ENCODE peak calls at places on chromosomes 16 and 17, in four cellular contexts. L, E, O and I are unnamed samples.

GRCh38 chr17:34613064-34614019 is 34.0 kb downstream of the TMEM132E start:
- DNase-seq in E (no peak), L (no peak), O (peak; percentile 52), I (peak; percentile 79)

GRCh38 chr16:88754109-88754911 is 30.7 kb downstream of the PIEZO1 start:
- DNase-seq in E (no peak), L (no peak), O (no peak), I (no peak)

GRCh38 chr17:55577687-55578086 is 66.4 kb upstream of the SMIM36 start:
- DNase-seq in E (peak; percentile 41), O (no peak), L (peak; percentile 68), I (peak; percentile 70)

GRCh38 chr17:32609085-32609484 is 122.3 kb downstream of the CDK5R1 start:
- DNase-seq in L (peak; percentile 75), E (peak; percentile 74), O (no peak), I (peak; percentile 72)

GRCh38 chr17:35345926-35346771 is 27.3 kb downstream of the SLFN11 start:
- DNase-seq in E (no peak), O (no peak), L (peak; percentile 90), I (peak; percentile 85)

GRCh38 chr17:77735051-77735340 is 223.5 kb upstream of the TNRC6C start:
- DNase-seq in L (no peak), E (no peak), O (no peak), I (no peak)

GRCh38 chr16:5025171-5025632 is 8.5 kb downstream of the NAGPA start:
- DNase-seq in L (peak; percentile 76), O (peak; percentile 77), E (peak; percentile 41), I (no peak)

GRCh38 chr17:223723-224471 is 42.4 kb upstream of the DOC2B start:
- DNase-seq in L (peak; percentile 35), O (no peak), E (no peak), I (peak; percentile 48)

GRCh38 chr16:51994597-51994996 is 552.3 kb downstream of the TOX3 start:
- DNase-seq in L (peak; percentile 44), O (peak; percentile 82), E (no peak), I (peak; percentile 89)

GRCh38 chr16:22775220-22775912 is 38.6 kb upstream of the HS3ST2 start:
- DNase-seq in L (no peak), E (no peak), O (no peak), I (no peak)

GRCh38 chr17:32265192-32265895 is at the start of gene RHBDL3:
- DNase-seq in L (peak; percentile 84), E (no peak), O (peak; percentile 38), I (peak; percentile 68)

GRCh38 chr17:79800325-79801155 is 3.7 kb upstream of the CBX8 start:
- DNase-seq in O (peak; percentile 44), L (peak; percentile 51), E (peak; percentile 73), I (peak; percentile 79)

GRCh38 chr16:1058216-1058615 is 14.3 kb upstream of the SSTR5 start:
- DNase-seq in L (no peak), O (no peak), E (no peak), I (no peak)

GRCh38 chr17:54967621-54968258 is 714 bp downstream of the COX11 start:
- DNase-seq in O (peak; percentile 34), L (no peak), E (peak; percentile 28), I (no peak)

GRCh38 chr17:6427284-6427781 is 7.6 kb downstream of the AIPL1 start:
- DNase-seq in E (peak; percentile 74), L (no peak), O (no peak), I (no peak)

GRCh38 chr16:52068447-52069074 is 478.4 kb downstream of the TOX3 start:
- DNase-seq in O (peak; percentile 61), E (peak; percentile 12), L (no peak), I (no peak)

GRCh38 chr17:80008383-80008840 is 27.3 kb downstream of the TBC1D16 start:
- DNase-seq in E (peak; percentile 67), L (peak; percentile 92), O (peak; percentile 92), I (peak; percentile 92)

GRCh38 chr16:46673320-46674013 is 15.5 kb downstream of the VPS35 start:
- DNase-seq in E (peak; percentile 77), L (peak; percentile 52), O (peak; percentile 59), I (no peak)

GRCh38 chr17:596763-597644 is 117.6 kb downstream of the VPS53 start:
- DNase-seq in E (peak; percentile 5), L (no peak), O (no peak), I (no peak)

GRCh38 chr17:48795444-48796162 is 21.4 kb downstream of the TTLL6 start:
- DNase-seq in E (no peak), L (no peak), O (no peak), I (no peak)

GRCh38 chr16:12362482-12363458 is 386.2 kb downstream of the SNX29 start:
- DNase-seq in O (no peak), L (peak; percentile 83), E (no peak), I (no peak)

GRCh38 chr16:56939801-56940200 is 7.9 kb downstream of the HERPUD1 start:
- DNase-seq in E (no peak), L (no peak), O (peak; percentile 28), I (no peak)

GRCh38 chr16:89721644-89722391 is 481 bp downstream of the ZNF276 start:
- DNase-seq in L (peak; percentile 89), E (peak; percentile 82), O (no peak), I (peak; percentile 90)

GRCh38 chr16:49344401-49344800 is 29.2 kb upstream of the C16orf78 start:
- DNase-seq in E (no peak), O (no peak), L (no peak), I (no peak)

GRCh38 chr17:61997649-61998048 is 67.4 kb downstream of the MED13 start:
- DNase-seq in O (no peak), E (no peak), L (no peak), I (no peak)

GRCh38 chr17:53516643-53517042 is 306.1 kb upstream of the KIF2B start:
- DNase-seq in L (no peak), O (no peak), E (no peak), I (no peak)

GRCh38 chr16:88985521-88985920 is 8.5 kb upstream of the CBFA2T3 start:
- DNase-seq in L (peak; percentile 37), E (no peak), O (no peak), I (no peak)

GRCh38 chr17:69344939-69345338 is 18.0 kb upstream of the ABCA5 start:
- DNase-seq in E (no peak), L (no peak), O (no peak), I (no peak)

GRCh38 chr17:43356999-43357398 is 41.8 kb upstream of the ARL4D start:
- DNase-seq in L (no peak), O (no peak), E (no peak), I (no peak)

GRCh38 chr16:28291651-28292626 is at the start of gene SBK1:
- DNase-seq in O (peak; percentile 81), E (peak; percentile 83), L (peak; percentile 86), I (peak; percentile 89)

GRCh38 chr17:68296217-68297140 is 5.2 kb downstream of the ARSG start:
- DNase-seq in E (no peak), O (no peak), L (no peak), I (no peak)

GRCh38 chr16:80347900-80348299 is 192.9 kb upstream of the DYNLRB2 start:
- DNase-seq in L (peak; percentile 80), O (no peak), E (no peak), I (peak; percentile 73)

GRCh38 chr17:7083592-7083991 is 3.5 kb upstream of the CLEC10A start:
- DNase-seq in O (no peak), E (no peak), L (no peak), I (no peak)

GRCh38 chr16:88499836-88500251 is 46.8 kb downstream of the ZFPM1 start:
- DNase-seq in O (no peak), E (no peak), L (peak; percentile 82), I (no peak)

GRCh38 chr17:44555056-44555455 is 2.2 kb upstream of the FZD2 start:
- DNase-seq in O (no peak), E (no peak), L (no peak), I (no peak)

GRCh38 chr16:7456221-7456620 is 123.6 kb downstream of the RBFOX1 start:
- DNase-seq in L (no peak), O (peak; percentile 55), E (no peak), I (no peak)

GRCh38 chr17:14052886-14053615 is 16.3 kb upstream of the COX10 start:
- DNase-seq in L (no peak), O (no peak), E (no peak), I (no peak)